ENCODE peak calls at places on chromosomes 11 and 22, in four cellular contexts. C, S, X and O are unnamed samples.

GRCh38 chr22:44151661-44152060 is 29.1 kb upstream of the PARVG start:
- DNase-seq in C (peak; percentile 2), S (peak; percentile 32), X (no peak), O (no peak)

GRCh38 chr11:108938604-108939003 is 273.7 kb downstream of the DDX10 start:
- DNase-seq in C (peak; percentile 18), S (no peak), X (no peak), O (no peak)

GRCh38 chr11:68146704-68147474 is 25.7 kb upstream of the CHKA start:
- DNase-seq in C (no peak), S (no peak), X (no peak), O (no peak)

GRCh38 chr11:17350455-17351170 is 987 bp upstream of the NCR3LG1 start:
- DNase-seq in C (no peak), S (no peak), X (no peak), O (no peak)

GRCh38 chr22:33573479-33573878 is 346.8 kb downstream of the LARGE1 start:
- DNase-seq in C (no peak), S (no peak), X (no peak), O (no peak)

GRCh38 chr11:9633674-9634073 is 30.2 kb upstream of the SWAP70 start:
- DNase-seq in C (no peak), S (no peak), X (no peak), O (no peak)

GRCh38 chr11:100739636-100740035 is 52.5 kb downstream of the ARHGAP42 start:
- DNase-seq in C (no peak), S (peak; percentile 78), X (no peak), O (no peak)

GRCh38 chr11:126304457-126305072 is 705 bp downstream of the DCPS start:
- DNase-seq in C (no peak), S (no peak), X (no peak), O (no peak)

GRCh38 chr22:20583471-20583922 is 76.1 kb downstream of the MED15 start:
- DNase-seq in C (no peak), S (no peak), X (no peak), O (no peak)

GRCh38 chr11:111765320-111765983 is 737 bp downstream of the PPP2R1B start:
- DNase-seq in C (peak; percentile 16), S (no peak), X (no peak), O (no peak)

GRCh38 chr11:109422755-109423113 is 744 bp downstream of the C11orf87 start:
- DNase-seq in C (peak; percentile 19), S (no peak), X (no peak), O (no peak)

GRCh38 chr22:17866127-17866526 is 91.9 kb upstream of the BID start:
- DNase-seq in C (no peak), S (no peak), X (no peak), O (no peak)
- H3K27ac ChIP-seq in C (no peak overlapping the region), S (no peak overlapping the region), X (no peak overlapping the region), O (no peak overlapping the region)

DNA sequence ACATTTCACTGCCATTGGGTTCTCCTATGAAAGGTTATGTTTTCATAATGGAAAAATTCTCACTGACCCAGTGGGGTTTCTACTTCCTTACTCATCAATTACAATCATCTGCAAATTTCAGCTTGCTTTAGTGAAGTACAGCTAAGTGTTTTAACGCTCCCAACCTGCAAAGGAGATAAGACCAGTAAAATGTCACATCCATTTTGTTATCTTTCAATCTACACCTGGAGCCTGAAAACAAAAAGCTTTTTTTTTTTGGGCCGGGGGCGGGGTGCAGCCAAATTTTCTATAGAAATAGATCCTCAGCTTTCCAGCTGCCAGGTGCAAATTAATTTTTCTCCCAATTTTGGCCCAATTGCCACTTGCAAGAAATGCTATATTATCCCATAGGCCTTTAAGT is 40.6 kb downstream of the CADM1 start:
- DNase-seq in C (no peak), S (no peak), X (no peak), O (no peak)
- H3K27ac ChIP-seq in C (no peak overlapping the region), S (no peak overlapping the region), X (no peak overlapping the region), O (no peak overlapping the region)

DNA sequence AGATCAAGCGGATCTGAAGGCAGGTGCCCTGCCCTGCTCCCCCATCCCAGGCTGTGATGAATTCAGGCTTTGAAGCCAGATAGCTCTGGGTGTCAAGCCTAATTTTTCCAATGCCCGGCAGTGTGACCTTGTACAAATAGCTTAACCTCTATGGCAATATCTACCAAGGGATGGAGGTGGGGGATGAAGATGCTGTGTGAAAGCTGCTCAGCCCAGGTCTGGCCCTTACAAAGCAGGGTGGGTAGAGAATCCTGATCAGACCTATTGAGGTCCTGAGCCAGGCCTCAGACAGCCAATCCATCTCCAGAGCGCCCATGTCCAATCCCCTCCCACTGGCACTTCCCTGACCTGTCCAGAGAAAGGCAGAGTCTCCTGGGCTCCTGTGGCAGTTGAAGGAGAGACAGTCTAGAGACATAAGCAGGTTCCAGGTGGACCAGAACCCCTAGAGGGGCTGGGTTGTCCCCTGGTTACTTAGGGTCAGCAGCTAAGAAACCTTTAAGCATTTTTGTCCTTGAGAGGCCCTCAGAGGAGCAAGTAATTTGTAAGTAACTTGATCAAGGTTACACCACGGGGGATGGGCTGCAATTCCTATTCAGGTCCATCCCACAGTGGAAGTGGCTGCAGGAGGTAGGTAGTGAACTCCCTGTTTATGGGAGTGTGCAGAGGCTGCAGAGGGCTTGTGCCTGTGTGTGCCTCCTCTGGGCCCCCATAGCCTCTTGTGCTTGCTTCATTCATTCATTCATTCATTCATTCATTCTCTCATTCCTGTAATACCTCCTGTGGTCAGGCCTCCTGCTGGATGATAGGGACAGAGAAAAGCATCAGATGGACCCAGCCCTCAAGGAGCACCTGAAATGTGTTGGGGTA is 10.4 kb downstream of the P2RY2 start:
- DNase-seq in C (no peak), S (no peak), X (no peak), O (no peak)
- H3K27ac ChIP-seq in C (no peak overlapping the region), S (no peak overlapping the region), X (no peak overlapping the region), O (no peak overlapping the region)

GRCh38 chr22:37747715-37748100 is 50.9 kb downstream of the TRIOBP start:
- DNase-seq in C (no peak), S (no peak), X (no peak), O (no peak)

GRCh38 chr22:37744589-37744988 is 47.7 kb downstream of the TRIOBP start:
- DNase-seq in C (no peak), S (no peak), X (no peak), O (no peak)

GRCh38 chr22:37746366-37747089 is 49.7 kb downstream of the TRIOBP start:
- DNase-seq in C (peak; percentile 16), S (no peak), X (no peak), O (no peak)

GRCh38 chr22:37747090-37747714 is 50.4 kb downstream of the TRIOBP start:
- DNase-seq in C (peak; percentile 56), S (no peak), X (no peak), O (no peak)

DNA sequence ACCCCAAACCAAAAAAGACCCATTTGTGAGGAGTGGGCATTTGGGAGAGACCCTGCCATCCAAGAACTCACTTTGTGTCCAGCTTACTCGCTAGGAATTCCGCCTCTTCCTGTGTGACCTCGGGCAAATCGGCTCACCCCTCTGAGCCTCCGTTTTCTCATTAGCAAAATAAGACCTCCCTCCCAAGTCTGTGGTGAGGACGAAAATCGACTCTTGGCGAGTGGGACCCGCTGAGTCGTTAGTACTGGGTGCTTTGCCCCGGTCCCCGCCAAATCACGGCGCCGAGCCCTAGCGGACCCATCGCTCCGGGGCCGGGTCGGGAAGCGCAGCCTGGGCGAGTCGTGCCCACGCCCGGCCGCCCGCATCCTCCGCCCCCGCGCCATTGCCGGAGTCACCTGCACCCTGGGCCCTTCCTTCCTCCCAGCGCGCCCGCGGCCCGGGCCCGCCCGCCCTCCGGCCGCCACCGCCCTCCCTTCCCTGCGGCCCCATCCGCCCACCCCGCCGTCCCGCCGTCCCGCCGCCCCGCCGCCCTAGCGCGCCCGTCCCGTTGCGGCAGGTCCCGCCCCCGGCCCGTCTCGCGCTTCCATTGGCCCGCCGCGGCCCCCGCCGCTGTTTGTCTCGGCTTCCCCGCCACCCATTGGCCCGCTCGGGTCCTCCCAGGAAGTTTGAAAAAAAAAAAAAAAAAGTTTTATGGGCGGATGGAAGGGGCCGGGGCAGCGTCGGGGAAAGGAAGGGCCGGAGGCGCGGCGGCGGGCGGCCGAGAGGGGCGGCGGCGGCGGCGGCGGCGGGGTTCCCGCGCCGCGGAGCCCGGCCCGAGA is 48.9 kb downstream of the TRIOBP start:
- DNase-seq in C (peak; percentile 85), S (peak; percentile 56), X (peak; percentile 88), O (peak; percentile 78)
- H3K27ac ChIP-seq in C (peak overlapping the region; percentile 72), S (peak overlapping the region; percentile 11), X (peak overlapping the region; percentile 94), O (peak overlapping the region; percentile 55)

GRCh38 chr11:66045177-66045639 is 3.8 kb downstream of the GAL3ST3 start:
- DNase-seq in C (peak; percentile 40), S (no peak), X (peak; percentile 50), O (peak; percentile 73)
- H3K27ac ChIP-seq in C (no peak overlapping the region), S (no peak overlapping the region), X (no peak overlapping the region), O (no peak overlapping the region)

GRCh38 chr22:31124290-31124689 is 1.5 kb downstream of the INPP5J start:
- DNase-seq in C (no peak), S (no peak), X (no peak), O (no peak)

GRCh38 chr22:31122196-31122531 is 602 bp upstream of the INPP5J start:
- DNase-seq in C (no peak), S (no peak), X (no peak), O (no peak)

GRCh38 chr22:31124811-31125465 is 2.2 kb downstream of the INPP5J start:
- DNase-seq in C (no peak), S (no peak), X (no peak), O (no peak)

GRCh38 chr22:31122532-31123291 is at the start of gene INPP5J:
- DNase-seq in C (peak; percentile 35), S (no peak), X (peak; percentile 43), O (no peak)

GRCh38 chr22:31123292-31123602 is 481 bp downstream of the INPP5J start:
- DNase-seq in C (no peak), S (no peak), X (no peak), O (no peak)
- H3K27ac ChIP-seq in C (no peak overlapping the region), S (no peak overlapping the region), X (peak overlapping the region; percentile 81), O (no peak overlapping the region)